ENCODE peak calls at places on chromosomes 4 and X, in seven cellular contexts. H, N, B, J, Y, O and W are unnamed samples.

GRCh38 chr4:140595065-140595464 is 26.3 kb upstream of the UCP1 start:
- DNase-seq in O (peak), H (peak), Y (no peak), B (no peak), J (no peak), N (peak), W (no peak)

GRCh38 chr4:23717528-23718248 is 172.2 kb downstream of the PPARGC1A start:
- DNase-seq in B (no peak), Y (peak), H (peak), O (no peak), J (no peak), N (no peak), W (no peak)

GRCh38 chr4:98620087-98620784 is 38.2 kb downstream of the TSPAN5 start:
- DNase-seq in B (no peak), O (peak), J (no peak), H (no peak), N (no peak), Y (no peak), W (no peak)

GRCh38 chr4:142696334-142697122 is 149.6 kb downstream of the INPP4B start:
- DNase-seq in J (no peak), N (no peak), Y (no peak), O (no peak), B (no peak), H (no peak), W (no peak)

GRCh38 chrX:65451663-65452062 is 82.9 kb downstream of the LAS1L start:
- DNase-seq in N (no peak), O (no peak), H (peak), B (no peak), J (no peak), Y (no peak), W (no peak)

GRCh38 chr4:2436761-2437474 is 18.2 kb downstream of the CFAP99 start:
- DNase-seq in N (no peak), O (no peak), H (no peak), J (no peak), Y (no peak), B (no peak), W (no peak)

GRCh38 chr4:2930821-2931764 is 32.1 kb downstream of the NOP14 start:
- DNase-seq in B (peak), Y (no peak), H (no peak), O (peak), N (peak), J (no peak), W (no peak)

GRCh38 chrX:13110427-13111324 is 66.3 kb upstream of the FAM9C start:
- DNase-seq in H (no peak), N (no peak), J (no peak), B (no peak), Y (peak), O (no peak), W (no peak)

GRCh38 chr4:165101641-165102040 is 11.0 kb downstream of the TMEM192 start:
- DNase-seq in N (no peak), B (no peak), H (no peak), Y (no peak), J (no peak), O (no peak), W (no peak)

GRCh38 chrX:37846934-37847732 is at the start of gene DYNLT3:
- DNase-seq in O (peak), H (peak), B (peak), N (peak), Y (peak), J (no peak), W (peak)
- TF ChIP-seq CTCF in O (no peak), H (no peak), B (no peak), N (no peak), Y (no peak), J (no peak), W (no peak)

GRCh38 chrX:106341823-106342222 is 173.7 kb downstream of the PWWP3B start:
- DNase-seq in J (no peak), Y (no peak), N (no peak), B (no peak), O (no peak), H (no peak), W (no peak)
- TF ChIP-seq CTCF in J (no peak), Y (no peak), N (no peak), B (no peak), O (no peak), H (no peak), W (no peak)

DNA sequence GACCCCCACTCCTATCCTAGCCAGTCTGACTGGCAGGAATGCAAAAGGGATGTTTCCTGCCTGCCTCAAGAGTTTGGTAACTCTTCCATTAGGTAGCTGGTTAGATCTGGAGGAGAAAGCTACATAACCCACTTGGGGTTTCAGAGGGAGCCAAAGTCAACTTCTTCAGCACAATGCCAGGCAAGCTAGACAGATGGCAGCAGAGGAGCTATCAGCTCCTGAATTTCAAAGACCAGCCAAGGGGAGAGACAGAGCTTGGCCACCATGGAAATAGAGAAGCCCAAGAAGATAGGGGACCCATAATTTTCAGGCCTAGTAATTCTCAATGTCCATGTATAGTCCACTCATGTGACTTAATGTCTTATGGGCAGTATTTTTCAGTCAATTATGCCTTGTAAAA is 56.4 kb downstream of the PGRMC1 start:
- DNase-seq in Y (no peak), O (no peak), J (no peak), N (no peak), H (no peak), B (no peak), W (no peak)
- TF ChIP-seq CTCF in Y (no peak), O (peak), J (no peak), N (no peak), H (no peak), B (no peak), W (no peak)

DNA sequence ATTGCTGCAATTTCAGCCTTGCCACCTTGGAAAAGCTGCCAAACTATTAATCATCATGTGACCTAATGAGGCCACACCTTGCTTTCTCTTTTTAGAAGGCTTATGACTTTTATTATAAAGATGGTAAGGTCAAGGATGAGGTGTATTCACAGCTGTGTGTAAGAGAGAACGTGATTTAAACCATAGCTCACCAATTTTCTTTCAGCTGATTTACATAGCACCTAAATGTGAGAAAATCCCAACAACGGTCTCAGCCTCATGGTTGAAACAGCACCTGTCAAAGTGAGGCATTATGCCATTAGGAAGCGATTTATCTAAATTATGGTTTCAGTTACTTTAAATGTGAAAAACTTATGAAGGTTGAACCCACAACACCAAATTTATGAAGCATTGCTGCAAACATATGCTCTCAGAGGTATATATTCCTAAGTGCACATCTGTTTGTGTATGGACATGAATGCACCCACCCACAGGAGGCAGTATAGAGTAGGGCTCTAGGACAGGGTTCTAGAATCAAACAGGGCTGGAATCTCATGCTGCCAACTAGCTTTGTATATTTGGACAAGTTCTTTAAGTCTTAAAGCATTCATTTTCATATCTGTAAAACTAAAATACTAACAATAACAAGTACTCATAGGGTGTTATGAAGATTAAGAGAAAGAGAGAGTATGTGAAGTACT is 40.7 kb downstream of the ANXA3 start:
- DNase-seq in Y (no peak), H (peak), N (no peak), O (no peak), J (no peak), B (no peak), W (no peak)
- TF ChIP-seq CTCF in Y (peak), H (peak), N (no peak), O (peak), J (peak), B (peak), W (peak)

GRCh38 chrX:36957425-36958328 is 50.5 kb upstream of the FAM47C start:
- DNase-seq in O (peak), B (peak), N (peak), J (no peak), H (no peak), Y (no peak), W (no peak)
- TF ChIP-seq CTCF in O (peak), B (peak), N (no peak), J (no peak), H (no peak), Y (no peak), W (peak)

DNA sequence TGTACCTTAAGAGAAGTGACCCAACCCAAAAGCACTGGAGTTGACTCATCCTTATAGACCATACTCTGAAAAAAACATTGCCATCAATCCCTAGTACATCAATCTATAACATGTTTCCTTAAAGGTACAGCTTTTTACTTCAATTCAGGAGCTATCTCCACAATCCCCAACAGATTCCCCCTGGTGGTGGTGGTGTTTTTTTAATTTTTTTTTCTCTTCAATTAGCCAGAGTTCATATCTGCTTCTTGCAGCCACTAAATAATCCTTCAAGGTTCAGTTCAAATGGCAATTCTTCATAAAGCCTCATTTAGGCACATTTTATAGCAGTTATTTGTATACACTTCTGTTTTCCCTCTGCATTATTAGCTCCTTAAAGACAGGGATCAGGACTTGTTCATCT is 60.7 kb upstream of the KDR start:
- DNase-seq in N (no peak), Y (no peak), B (no peak), H (no peak), O (no peak), J (no peak), W (no peak)
- TF ChIP-seq CTCF in N (no peak), Y (peak), B (no peak), H (no peak), O (peak), J (peak), W (no peak)

GRCh38 chr4:152382057-152382785 is 153.7 kb downstream of the FBXW7 start:
- DNase-seq in B (no peak), H (peak), O (no peak), N (no peak), Y (no peak), J (peak), W (no peak)
- TF ChIP-seq CTCF in B (no peak), H (no peak), O (no peak), N (no peak), Y (no peak), J (no peak), W (no peak)